ENCODE peak calls at places on chromosomes 4 and X, in four cellular contexts. I is GM12878, P is SK-N-SH, X is HepG2. Q is an unnamed sample.

GRCh38 chr4:61675464-61675863 is 475.3 kb downstream of the ADGRL3 start:
- DNase-seq in X (no peak), P (no peak), I (no peak), Q (no peak)

GRCh38 chr4:148089624-148090023 is 352.6 kb downstream of the NR3C2 start:
- DNase-seq in P (no peak), I (no peak), X (no peak), Q (no peak)

GRCh38 chrX:82589410-82589809 is 918.7 kb upstream of the POU3F4 start:
- DNase-seq in P (no peak), X (no peak), I (no peak), Q (no peak)

GRCh38 chr4:18689308-18689915 is 667.9 kb upstream of the LCORL start:
- DNase-seq in P (peak), X (peak), I (no peak), Q (peak)

GRCh38 chr4:12844111-12844510 is 640.0 kb downstream of the RAB28 start:
- DNase-seq in I (no peak), P (no peak), X (no peak), Q (no peak)

GRCh38 chr4:97139796-97140195 is 1003.5 kb downstream of the STPG2 start:
- DNase-seq in P (no peak), X (no peak), I (no peak), Q (no peak)

GRCh38 chr4:6368096-6368495 is 98.4 kb downstream of the WFS1 start:
- DNase-seq in I (no peak), X (no peak), P (no peak), Q (no peak)

GRCh38 chrX:39724544-39724943 is 373.2 kb downstream of the BCOR start:
- DNase-seq in P (no peak), I (no peak), X (no peak), Q (no peak)

GRCh38 chrX:92224406-92224805 is 445.2 kb downstream of the PCDH11X start:
- DNase-seq in P (no peak), X (no peak), I (no peak), Q (no peak)

GRCh38 chrX:39629001-39629400 is 468.8 kb downstream of the BCOR start:
- DNase-seq in I (no peak), X (no peak), P (no peak), Q (no peak)

GRCh38 chr4:186760576-186760975 is 36.9 kb upstream of the FAT1 start:
- DNase-seq in I (no peak), P (no peak), X (no peak), Q (no peak)

GRCh38 chr4:146585761-146586333 is 52.8 kb upstream of the POU4F2 start:
- DNase-seq in I (no peak), X (no peak), P (no peak), Q (no peak)

GRCh38 chr4:74536557-74536956 is 91.6 kb downstream of the AREG start:
- DNase-seq in P (no peak), X (no peak), I (no peak), Q (no peak)

GRCh38 chr4:64883087-64883926 is 474.1 kb upstream of the TECRL start:
- DNase-seq in I (no peak), P (no peak), X (no peak), Q (no peak)

GRCh38 chr4:78710536-78710935 is 65.6 kb upstream of the BMP2K start:
- DNase-seq in I (no peak), P (no peak), X (no peak), Q (no peak)

GRCh38 chr4:40475609-40476008 is 140.5 kb downstream of the CHRNA9 start:
- DNase-seq in P (no peak), I (no peak), X (peak), Q (no peak)

GRCh38 chr4:114642173-114642780 is 43.7 kb downstream of the UGT8 start:
- DNase-seq in X (no peak), I (no peak), P (no peak), Q (no peak)

GRCh38 chrX:12824944-12825343 is 33.7 kb downstream of the PRPS2 start:
- DNase-seq in I (no peak), P (no peak), X (no peak), Q (no peak)

GRCh38 chr4:40134206-40134917 is 62.5 kb upstream of the RHOH start:
- DNase-seq in P (no peak), X (no peak), I (no peak), Q (peak)

GRCh38 chr4:663046-663437 is 11.0 kb downstream of the ATP5ME start:
- DNase-seq in P (no peak), I (no peak), X (no peak), Q (no peak)

GRCh38 chr4:124203613-124204284 is 508.8 kb downstream of the ANKRD50 start:
- DNase-seq in X (no peak), I (no peak), P (no peak), Q (no peak)

GRCh38 chrX:80511969-80512760 is 91.9 kb downstream of the TENT5D start:
- DNase-seq in I (no peak), X (no peak), P (no peak), Q (peak)

GRCh38 chrX:42544883-42545282 is 233.1 kb downstream of the PPP1R2C start:
- DNase-seq in I (no peak), P (no peak), X (no peak), Q (no peak)

GRCh38 chrX:39811391-39811790 is 286.4 kb downstream of the BCOR start:
- DNase-seq in I (no peak), X (no peak), P (no peak), Q (no peak)

GRCh38 chr4:81136161-81136910 is 78.7 kb downstream of the PRKG2 start:
- DNase-seq in X (no peak), I (no peak), P (no peak), Q (no peak)

GRCh38 chr4:145557720-145558119 is 61.5 kb upstream of the MMAA start:
- DNase-seq in X (peak), P (peak), I (peak), Q (peak)

GRCh38 chrX:12701625-12702024 is 89.6 kb upstream of the PRPS2 start:
- DNase-seq in P (peak), I (peak), X (peak), Q (peak)

GRCh38 chrX:151921292-151921691 is 8.6 kb downstream of the MAGEA4 start:
- DNase-seq in I (no peak), X (no peak), P (no peak), Q (no peak)

GRCh38 chr4:19030536-19030935 is 1009.0 kb upstream of the LCORL start:
- DNase-seq in P (no peak), I (no peak), X (no peak), Q (no peak)

GRCh38 chr4:25896782-25897539 is 17.1 kb upstream of the SMIM20 start:
- DNase-seq in I (no peak), X (no peak), P (no peak), Q (no peak)

GRCh38 chrX:140503230-140503585 is 1.7 kb downstream of the SOX3 start:
- DNase-seq in P (peak), X (no peak), I (no peak), Q (no peak)

GRCh38 chr4:177047070-177047850 is 254.5 kb upstream of the VEGFC start:
- DNase-seq in I (no peak), X (peak), P (peak), Q (peak)

GRCh38 chr4:8762356-8762755 is 109.3 kb downstream of the HMX1 start:
- DNase-seq in X (no peak), I (no peak), P (no peak), Q (no peak)

GRCh38 chrX:6574762-6575161 is 39.8 kb upstream of the VCX3A start:
- DNase-seq in P (peak), X (no peak), I (no peak), Q (no peak)

GRCh38 chrX:54473993-54474859 is 21.8 kb downstream of the FGD1 start:
- DNase-seq in I (no peak), P (no peak), X (no peak), Q (no peak)

GRCh38 chr4:55808187-55808586 is 11.4 kb upstream of the EXOC1L start:
- DNase-seq in X (no peak), I (no peak), P (peak), Q (no peak)

GRCh38 chr4:109067509-109068205 is 234.8 kb downstream of the COL25A1 start:
- DNase-seq in X (no peak), P (no peak), I (no peak), Q (no peak)

GRCh38 chr4:126223784-126224407 is 909.1 kb downstream of the FAT4 start:
- DNase-seq in X (peak), I (no peak), P (no peak), Q (peak)

DNA sequence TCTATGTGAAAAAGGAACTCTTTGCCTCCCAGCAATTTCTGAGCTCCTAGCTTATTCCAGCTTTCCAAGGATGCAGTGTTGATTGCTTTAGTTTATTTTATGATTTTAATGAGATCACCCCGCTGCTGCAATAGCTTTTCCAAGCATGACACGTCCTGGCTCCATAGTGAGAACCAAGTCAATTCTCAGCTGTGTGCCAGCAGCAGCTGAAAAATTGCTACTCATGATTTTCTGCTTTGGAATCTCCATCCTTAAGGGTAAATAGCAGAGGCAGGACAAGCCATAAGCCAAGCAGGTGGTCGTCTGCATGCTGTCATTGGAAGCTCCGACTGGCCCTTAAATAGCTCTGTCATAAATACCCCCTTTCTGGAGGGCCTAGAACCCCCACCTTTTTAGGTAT is 64.5 kb downstream of the FTHL17 start:
- DNase-seq in P (no peak), I (no peak), X (no peak), Q (no peak)
- TF ChIP-seq JUND in P (no peak), I (no peak), X (no peak), Q (no peak)

DNA sequence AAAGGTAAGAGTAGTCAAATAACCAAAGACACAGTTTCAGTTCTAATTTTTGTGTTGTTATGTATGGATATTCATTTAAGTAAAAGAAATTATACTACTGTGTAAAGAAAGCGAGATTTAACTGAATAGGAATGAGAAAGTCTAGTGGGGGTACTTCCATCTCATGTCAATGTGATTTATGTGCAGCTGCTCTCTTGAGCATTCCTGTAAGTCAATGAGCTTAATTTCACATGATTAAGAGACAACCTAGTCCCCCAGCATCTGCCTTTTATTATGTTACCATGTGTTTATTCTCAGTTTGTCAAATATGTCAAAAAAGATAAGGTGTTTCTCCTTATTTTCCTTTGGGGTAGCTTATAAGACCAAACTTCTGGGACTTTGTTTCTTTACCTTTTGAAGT is 207.5 kb downstream of the IL1RAPL1 start:
- DNase-seq in I (no peak), X (no peak), P (no peak), Q (no peak)
- TF ChIP-seq SMC3 in I (no peak), X (no peak), P (no peak), Q (no peak)

GRCh38 chr4:102687373-102687981 is 73.3 kb downstream of the MANBA start:
- DNase-seq in P (no peak), I (peak), X (no peak), Q (no peak)
- TF ChIP-seq JUND in P (no peak), I (peak), X (no peak), Q (no peak)

GRCh38 chr4:137980641-137981040 is 261.5 kb downstream of the SLC7A11 start:
- DNase-seq in P (no peak), X (no peak), I (no peak), Q (no peak)

DNA sequence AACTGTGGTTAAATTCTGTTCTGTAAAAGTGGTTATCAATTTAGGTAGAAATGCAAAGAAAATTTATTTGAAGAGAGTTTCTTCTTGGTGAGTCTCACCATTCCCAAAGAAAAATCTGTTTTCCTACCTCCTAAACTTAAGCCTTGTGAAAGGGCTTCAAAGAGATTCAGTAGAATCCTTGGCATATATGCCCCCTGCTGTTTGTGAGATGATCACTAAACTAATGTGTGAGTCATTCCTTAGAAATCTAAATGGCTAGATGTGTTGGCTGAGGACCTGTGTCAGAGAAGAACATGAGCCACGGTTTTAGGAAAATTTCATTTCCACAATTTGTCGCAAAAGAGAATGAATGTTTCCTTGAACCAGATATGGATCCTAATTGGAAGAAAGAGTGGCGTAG is 260.9 kb downstream of the SLC7A11 start:
- DNase-seq in I (no peak), X (no peak), P (no peak), Q (no peak)
- TF ChIP-seq SMC3 in I (no peak), X (no peak), P (no peak), Q (no peak)

DNA sequence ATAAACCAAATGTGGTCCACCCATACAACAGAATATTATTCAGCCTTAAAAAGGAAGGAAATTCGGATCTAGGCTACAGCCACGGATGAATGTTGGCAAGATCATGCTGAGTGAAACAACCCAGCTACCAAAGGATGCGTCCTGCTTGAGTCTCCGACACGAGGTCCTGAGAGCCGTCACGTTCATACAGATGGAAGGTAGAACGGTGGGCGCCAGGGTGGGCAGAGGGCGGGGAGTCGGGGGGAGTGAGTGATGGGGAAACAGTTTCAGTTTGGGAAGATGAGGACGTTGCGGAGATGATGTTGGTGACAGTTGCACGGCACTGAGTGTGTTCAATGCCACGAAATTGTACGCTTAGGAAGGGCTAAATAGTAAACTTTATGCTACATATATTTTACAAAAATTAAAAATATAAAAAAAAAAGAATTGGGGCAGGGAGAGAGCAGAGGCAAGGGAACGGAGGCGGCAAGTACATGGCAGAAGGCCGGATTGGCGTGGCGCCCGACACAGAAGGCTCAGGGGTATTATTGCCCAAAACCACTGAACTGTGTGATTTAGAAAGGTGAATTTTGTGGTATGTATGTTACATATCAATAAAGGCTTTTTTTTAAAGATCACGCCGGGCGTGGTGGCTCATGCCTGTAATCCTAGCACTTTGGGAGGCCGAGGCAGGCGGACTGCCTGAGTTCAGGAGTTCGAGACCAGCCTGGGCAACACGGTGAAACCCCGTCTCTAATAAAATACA is 14.8 kb upstream of the MXD4 start:
- DNase-seq in I (no peak), X (no peak), P (no peak), Q (no peak)
- TF ChIP-seq JUND in I (no peak), X (no peak), P (no peak), Q (no peak)

DNA sequence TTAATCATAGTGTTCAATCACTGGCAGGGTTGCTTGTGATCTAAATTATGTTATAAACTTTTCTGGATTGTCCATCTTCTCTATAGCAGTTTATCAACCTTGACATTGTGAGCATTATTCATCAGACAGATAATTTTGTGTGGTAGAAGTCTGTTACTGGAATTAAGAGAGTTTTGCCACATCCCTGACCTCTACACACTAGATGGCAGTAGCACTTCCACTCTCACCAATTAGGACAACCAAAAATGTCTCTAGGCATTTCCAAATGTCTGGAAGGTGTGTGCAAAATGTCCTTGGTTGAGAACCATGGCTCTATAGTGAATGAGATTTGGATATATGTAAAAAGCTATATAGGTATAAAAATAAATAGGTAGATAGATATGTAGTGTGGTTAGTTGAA is 324.1 kb upstream of the FAM47C start:
- DNase-seq in I (no peak), P (no peak), X (no peak), Q (no peak)
- TF ChIP-seq SMC3 in I (no peak), P (no peak), X (no peak), Q (no peak)

GRCh38 chrX:48937065-48937907 is 18.5 kb upstream of the PIM2 start:
- DNase-seq in X (no peak), P (no peak), I (peak), Q (peak)

GRCh38 chrX:48936429-48937064 is 17.7 kb upstream of the PIM2 start:
- DNase-seq in X (no peak), P (no peak), I (no peak), Q (no peak)

GRCh38 chrX:48940404-48940955 is 16.9 kb downstream of the OTUD5 start:
- DNase-seq in I (no peak), P (no peak), X (no peak), Q (peak)

GRCh38 chrX:48939417-48940228 is 17.8 kb downstream of the OTUD5 start:
- DNase-seq in I (peak), P (no peak), X (no peak), Q (no peak)

GRCh38 chrX:48938721-48939416 is 18.5 kb downstream of the OTUD5 start:
- DNase-seq in X (no peak), P (no peak), I (peak), Q (no peak)
- TF ChIP-seq JUND in X (no peak), P (no peak), I (no peak), Q (no peak)

DNA sequence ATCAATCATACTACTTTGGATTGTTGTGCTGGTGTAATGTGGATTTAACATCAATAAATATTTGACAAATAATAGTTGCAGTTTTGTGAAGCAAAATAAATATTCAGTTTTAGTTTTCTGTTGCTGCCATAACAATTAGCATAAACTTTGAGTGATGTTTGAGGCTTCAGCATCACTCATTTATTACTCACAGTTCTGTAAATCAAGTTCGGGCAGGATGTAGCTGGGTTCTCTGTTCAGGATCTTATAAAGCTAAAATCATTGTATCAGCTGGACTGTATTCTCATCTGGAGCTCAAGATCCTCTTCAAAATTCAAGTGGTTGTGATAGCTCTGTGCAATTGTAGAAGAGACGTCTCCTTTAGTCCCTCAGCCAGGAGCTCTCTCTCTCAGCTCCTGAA is 81.7 kb downstream of the CBR4 start:
- DNase-seq in I (no peak), X (no peak), P (no peak), Q (no peak)
- TF ChIP-seq SMC3 in I (no peak), X (no peak), P (no peak), Q (no peak)